ENCODE peak calls at places on chromosomes 12 and 14, in seven cellular contexts. N is adrenal gland, Z is lower lobe of right lung, P is A673, F is H9, T is endothelial cell of umbilical vein, G is endodermal cell. C is an unnamed sample.

GRCh38 chr14:52792097-52792415 is 649 bp upstream of the GNPNAT1 start:
- DNase-seq in N (no peak), Z (no peak), P (no peak), F (no peak), T (no peak), G (no peak), C (no peak)

GRCh38 chr12:2152134-2152533 is 99.3 kb downstream of the CACNA1C start:
- DNase-seq in N (no peak), Z (no peak), P (no peak), F (no peak), T (no peak), G (no peak), C (no peak)

GRCh38 chr14:99684356-99684952 is 356 bp downstream of the CYP46A1 start:
- DNase-seq in N (no peak), Z (no peak), P (no peak), F (no peak), T (no peak), G (no peak), C (no peak)

GRCh38 chr14:35231207-35231755 is 60.9 kb upstream of the PSMA6 start:
- DNase-seq in N (no peak), Z (no peak), P (peak), F (no peak), T (no peak), G (no peak), C (no peak)

GRCh38 chr12:53056901-53057300 is 7.0 kb downstream of the TNS2 start:
- DNase-seq in N (peak), Z (peak), P (no peak), F (no peak), T (no peak), G (no peak), C (no peak)

GRCh38 chr12:75020068-75020557 is 189.5 kb downstream of the KCNC2 start:
- DNase-seq in N (no peak), Z (no peak), P (no peak), F (no peak), T (no peak), G (no peak), C (no peak)

GRCh38 chr12:108752387-108752786 is 21.1 kb upstream of the CORO1C start:
- DNase-seq in N (no peak), Z (no peak), P (peak), F (peak), T (no peak), G (peak), C (no peak)

GRCh38 chr12:447132-447531 is 12.6 kb upstream of the B4GALNT3 start:
- DNase-seq in N (no peak), Z (no peak), P (no peak), F (no peak), T (no peak), G (no peak), C (no peak)

GRCh38 chr12:94427520-94428381 is 31.9 kb downstream of the CEP83 start:
- DNase-seq in N (peak), Z (no peak), P (peak), F (no peak), T (peak), G (no peak), C (no peak)

GRCh38 chr12:94430304-94430703 is 29.4 kb downstream of the CEP83 start:
- DNase-seq in N (no peak), Z (no peak), P (no peak), F (no peak), T (no peak), G (no peak), C (no peak)

GRCh38 chr12:94429191-94429590 is 30.5 kb downstream of the CEP83 start:
- DNase-seq in N (no peak), Z (no peak), P (no peak), F (peak), T (no peak), G (peak), C (no peak)

GRCh38 chr12:94426049-94426448 is 33.6 kb downstream of the CEP83 start:
- DNase-seq in N (no peak), Z (no peak), P (no peak), F (no peak), T (no peak), G (no peak), C (no peak)

GRCh38 chr12:94429633-94430032 is 30.0 kb downstream of the CEP83 start:
- DNase-seq in N (no peak), Z (no peak), P (no peak), F (peak), T (no peak), G (peak), C (no peak)
- TF ChIP-seq CTCF in N (no peak), Z (no peak), P (no peak), F (peak), T (no peak), G (peak), C (no peak)

GRCh38 chr14:72706485-72706884 is 187.4 kb downstream of the DPF3 start:
- DNase-seq in N (no peak), Z (no peak), P (no peak), F (no peak), T (no peak), G (no peak), C (no peak)
- H3K27ac ChIP-seq in N (no peak), Z (no peak), P (no peak), F (no peak), T (no peak), G (no peak), C (no peak)

GRCh38 chr12:119869720-119870119 is 7.4 kb downstream of the CIT start:
- DNase-seq in N (no peak), Z (no peak), P (no peak), F (no peak), T (peak), G (peak), C (peak)
- TF ChIP-seq CTCF in N (no peak), Z (no peak), P (no peak), F (no peak), T (no peak), G (no peak), C (no peak)

DNA sequence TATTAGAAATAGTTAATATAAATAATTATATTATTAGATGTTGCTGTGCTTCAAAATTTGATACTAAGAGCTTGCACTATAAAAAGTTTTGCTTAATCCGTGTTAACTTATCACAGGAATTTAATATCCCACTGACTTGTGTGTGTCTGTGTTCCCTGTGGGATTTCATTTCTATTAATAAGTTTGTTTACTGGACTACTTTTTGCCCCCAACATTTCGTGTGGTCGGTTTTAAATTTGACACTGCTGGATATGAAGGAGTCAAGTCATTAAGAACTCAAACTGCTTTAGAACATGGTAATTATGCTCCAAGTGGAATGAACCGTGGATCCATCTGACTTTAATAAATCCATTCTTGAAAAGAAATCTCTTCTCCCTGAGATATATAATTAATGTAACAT is 182.2 kb upstream of the NUDT4 start:
- DNase-seq in N (no peak), Z (no peak), P (no peak), F (no peak), T (no peak), G (no peak), C (no peak)
- H3K27ac ChIP-seq in N (no peak), Z (no peak), P (no peak), F (no peak), T (no peak), G (no peak), C (no peak)

GRCh38 chr12:115857160-115857920 is 420.2 kb downstream of the MED13L start:
- DNase-seq in N (no peak), Z (no peak), P (no peak), F (no peak), T (no peak), G (peak), C (no peak)
- TF ChIP-seq CTCF in N (no peak), Z (no peak), P (no peak), F (peak), T (no peak), G (peak), C (no peak)

DNA sequence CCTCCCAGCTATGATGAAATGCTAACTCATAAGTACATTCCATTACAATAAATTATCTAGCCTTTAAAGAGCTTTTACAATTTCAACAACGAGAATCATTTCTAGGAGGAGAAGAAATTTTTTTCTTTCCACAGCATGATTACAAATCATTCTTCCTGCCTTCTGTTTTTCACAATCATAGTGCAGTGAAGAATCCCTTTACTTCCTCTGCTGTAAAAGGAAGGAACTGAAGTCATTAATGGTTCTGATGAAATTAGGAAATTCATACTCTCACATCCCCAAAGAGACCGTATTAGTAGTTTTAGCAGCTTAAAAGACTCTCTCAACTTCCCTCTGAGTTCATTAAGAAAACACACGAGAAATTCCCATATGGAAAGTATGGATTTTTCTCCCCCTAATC is 58.7 kb upstream of the KITLG start:
- DNase-seq in N (no peak), Z (no peak), P (peak), F (no peak), T (peak), G (no peak), C (no peak)
- H3K27ac ChIP-seq in N (no peak), Z (peak), P (peak), F (no peak), T (peak), G (no peak), C (no peak)

DNA sequence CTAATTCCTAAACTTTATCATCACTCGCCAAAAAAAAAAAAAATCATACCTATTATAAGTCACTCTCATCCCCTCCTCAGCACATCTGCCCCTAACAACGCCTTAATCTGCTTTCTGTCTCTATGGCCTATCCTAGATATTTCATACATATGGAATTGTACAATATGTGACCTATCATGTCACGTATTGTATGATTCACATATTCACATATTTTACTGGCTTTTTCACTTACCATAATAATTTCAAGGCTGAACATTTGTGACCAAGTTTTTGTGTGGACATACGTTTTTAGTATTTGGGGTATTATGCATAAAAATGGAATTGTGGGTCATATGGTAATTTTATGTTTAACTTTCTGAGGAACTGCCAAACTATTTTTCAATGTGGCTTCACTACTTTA is 400.7 kb downstream of the DAD1 start:
- DNase-seq in N (no peak), Z (no peak), P (no peak), F (no peak), T (no peak), G (no peak), C (no peak)
- TF ChIP-seq CTCF in N (no peak), Z (no peak), P (no peak), F (no peak), T (no peak), G (no peak), C (no peak)

GRCh38 chr14:45066667-45067066 is 17.2 kb upstream of the PRPF39 start:
- DNase-seq in N (no peak), Z (no peak), P (no peak), F (no peak), T (no peak), G (no peak), C (no peak)
- H3K27ac ChIP-seq in N (no peak), Z (no peak), P (no peak), F (no peak), T (no peak), G (no peak), C (no peak)

C was measured in RWPE1.